ENCODE peak calls at places on chromosomes 7 and 10, in six cellular contexts. P is lung, U is tibial nerve, G is left ventricle myocardium inferior, L is MM.1S, Y is cardiac muscle cell. F is an unnamed sample.

GRCh38 chr10:131736321-131736980 is 164.4 kb upstream of the PPP2R2D start:
- DNase-seq in P (no peak), U (no peak), G (no peak), L (no peak), Y (no peak), F (no peak)

GRCh38 chr10:1291178-1292090 is 235.2 kb downstream of the WDR37 start:
- DNase-seq in P (no peak), U (no peak), G (no peak), L (no peak), Y (no peak), F (no peak)

GRCh38 chr7:134781171-134781570 is 1.7 kb downstream of the CALD1 start:
- DNase-seq in P (no peak), U (no peak), G (no peak), L (no peak), Y (no peak), F (no peak)

GRCh38 chr10:87594864-87595263 is 64.8 kb upstream of the PAPSS2 start:
- DNase-seq in P (no peak), U (no peak), G (no peak), L (no peak), Y (peak; percentile 33), F (no peak)

GRCh38 chr7:16579216-16579615 is 52.6 kb downstream of the LRRC72 start:
- DNase-seq in P (no peak), U (no peak), G (no peak), L (no peak), Y (no peak), F (no peak)

GRCh38 chr10:4057725-4058513 is 272.9 kb upstream of the KLF6 start:
- DNase-seq in P (no peak), U (no peak), G (no peak), L (no peak), Y (peak; percentile 27), F (no peak)

GRCh38 chr7:135678612-135679575 is 16.6 kb downstream of the STMP1 start:
- DNase-seq in P (peak; percentile 68), U (no peak), G (no peak), L (no peak), Y (peak; percentile 58), F (no peak)

GRCh38 chr7:21580073-21580521 is 37.3 kb downstream of the DNAH11 start:
- DNase-seq in P (no peak), U (no peak), G (no peak), L (peak; percentile 29), Y (peak; percentile 42), F (no peak)

GRCh38 chr10:123241391-123242141 is 87.4 kb downstream of the BUB3 start:
- DNase-seq in P (no peak), U (no peak), G (no peak), L (no peak), Y (peak; percentile 6), F (peak; percentile 88)

GRCh38 chr10:54559498-54559897 is 241.5 kb downstream of the PCDH15 start:
- DNase-seq in P (no peak), U (no peak), G (no peak), L (no peak), Y (no peak), F (no peak)

GRCh38 chr10:60757422-60757895 is 20.8 kb upstream of the CDK1 start:
- DNase-seq in P (no peak), U (no peak), G (no peak), L (peak; percentile 29), Y (no peak), F (no peak)

GRCh38 chr7:92647652-92648051 is 57.5 kb upstream of the FAM133B start:
- DNase-seq in P (no peak), U (no peak), G (no peak), L (no peak), Y (no peak), F (no peak)

GRCh38 chr10:58513189-58514101 is 773 bp downstream of the BICC1 start:
- DNase-seq in P (peak; percentile 44), U (peak; percentile 60), G (peak; percentile 71), L (no peak), Y (peak; percentile 92), F (no peak)

GRCh38 chr10:46052057-46052790 is 6.2 kb upstream of the MSMB start:
- DNase-seq in P (no peak), U (no peak), G (no peak), L (no peak), Y (no peak), F (no peak)

GRCh38 chr10:71479831-71480230 is 83.1 kb downstream of the CDH23 start:
- DNase-seq in P (no peak), U (no peak), G (no peak), L (no peak), Y (no peak), F (no peak)

GRCh38 chr10:94361161-94361794 is 1.5 kb downstream of the NOC3L start:
- DNase-seq in P (no peak), U (no peak), G (no peak), L (peak; percentile 38), Y (peak; percentile 25), F (peak; percentile 49)

GRCh38 chr10:114726820-114727271 is 68.8 kb upstream of the ABLIM1 start:
- DNase-seq in P (no peak), U (no peak), G (no peak), L (no peak), Y (no peak), F (no peak)

GRCh38 chr7:108973075-108973474 is 403.4 kb downstream of the DNAJB9 start:
- DNase-seq in P (no peak), U (no peak), G (no peak), L (no peak), Y (peak; percentile 1), F (no peak)

GRCh38 chr10:57874810-57875209 is 392.9 kb downstream of the IPMK start:
- DNase-seq in P (no peak), U (no peak), G (no peak), L (peak; percentile 98), Y (no peak), F (no peak)

GRCh38 chr7:156950381-156950858 is 908 bp downstream of the NOM1 start:
- DNase-seq in P (no peak), U (no peak), G (no peak), L (no peak), Y (no peak), F (no peak)

GRCh38 chr10:99235872-99236626 is 397 bp upstream of the HPSE2 start:
- DNase-seq in P (no peak), U (no peak), G (no peak), L (no peak), Y (peak; percentile 34), F (no peak)

GRCh38 chr7:388023-388355 is 98.0 kb downstream of the FOXL3 start:
- DNase-seq in P (no peak), U (no peak), G (no peak), L (no peak), Y (no peak), F (no peak)
- H3K4me3 ChIP-seq in P (no peak overlapping the region), U (no peak overlapping the region), G (no peak overlapping the region), L (no peak overlapping the region), Y (no peak overlapping the region), F (no peak overlapping the region)

GRCh38 chr10:14125564-14125963 is 205.2 kb downstream of the FRMD4A start:
- DNase-seq in P (no peak), U (no peak), G (no peak), L (no peak), Y (no peak), F (no peak)
- H3K4me1 ChIP-seq in P (no peaks in the 10 kb centered on the region), U (no peaks in the 10 kb centered on the region), G (no peaks in the 10 kb centered on the region), L (no peaks in the 10 kb centered on the region), Y (no peaks in the 10 kb centered on the region), F (no peaks in the 10 kb centered on the region)

DNA sequence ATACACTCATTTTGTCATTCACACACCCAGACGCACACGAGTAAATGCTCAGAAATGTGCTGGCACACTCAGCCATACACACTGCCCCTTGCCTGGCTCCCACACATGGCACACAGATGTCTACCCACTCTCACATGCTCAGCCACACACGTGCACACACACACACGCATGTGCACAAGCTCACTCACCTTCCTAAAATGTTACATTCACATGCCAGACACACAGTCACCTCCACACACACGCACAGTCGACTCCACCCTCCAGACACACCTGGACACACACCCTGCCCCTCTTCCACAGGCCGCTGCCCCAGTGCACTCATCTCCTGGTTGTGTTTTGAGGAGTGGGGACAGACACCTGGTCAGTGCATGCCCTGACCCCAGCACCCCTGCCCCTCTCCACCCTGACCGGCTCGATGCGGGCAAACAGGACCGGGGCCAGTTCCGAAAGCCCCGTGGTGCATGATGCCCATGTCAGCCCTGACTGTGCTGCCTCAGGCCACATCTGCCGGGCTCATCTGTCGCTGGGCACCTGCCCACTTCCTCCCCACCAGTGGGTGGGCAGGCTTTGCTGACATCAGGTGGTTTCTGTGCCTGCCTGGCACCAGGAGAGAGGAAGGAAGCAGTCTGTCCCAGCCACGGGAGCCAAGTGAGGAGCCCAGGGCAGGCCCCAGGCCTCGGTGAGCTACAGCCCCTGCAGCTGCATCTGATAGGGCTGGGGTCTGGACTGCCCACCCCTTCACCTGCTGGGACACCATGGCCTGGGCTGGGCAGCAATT is 84.9 kb upstream of the ZNF716 start:
- DNase-seq in P (no peak), U (no peak), G (no peak), L (no peak), Y (no peak), F (no peak)
- H3K9me3 ChIP-seq in P (peaks cover 42% of the 10 kb centered on the region), U (no peaks in the 10 kb centered on the region), G (no peaks in the 10 kb centered on the region), L (no peaks in the 10 kb centered on the region), Y (peaks cover 4% of the 10 kb centered on the region), F (no peaks in the 10 kb centered on the region)

GRCh38 chr7:155922507-155922841 is 110.2 kb upstream of the SHH start:
- DNase-seq in P (no peak), U (no peak), G (no peak), L (no peak), Y (no peak), F (no peak)
- H3K4me3 ChIP-seq in P (no peak overlapping the region), U (no peak overlapping the region), G (no peak overlapping the region), L (no peak overlapping the region), Y (no peak overlapping the region), F (no peak overlapping the region)

GRCh38 chr10:124681626-124682552 is 62.3 kb downstream of the FAM53B start:
- DNase-seq in P (no peak), U (no peak), G (peak; percentile 8), L (no peak), Y (no peak), F (no peak)
- H3K4me1 ChIP-seq in P (peaks cover 18% of the 10 kb centered on the region), U (peaks cover 74% of the 10 kb centered on the region), G (peaks cover 100% of the 10 kb centered on the region), L (no peaks in the 10 kb centered on the region), Y (peaks cover 25% of the 10 kb centered on the region), F (peaks cover 96% of the 10 kb centered on the region)

DNA sequence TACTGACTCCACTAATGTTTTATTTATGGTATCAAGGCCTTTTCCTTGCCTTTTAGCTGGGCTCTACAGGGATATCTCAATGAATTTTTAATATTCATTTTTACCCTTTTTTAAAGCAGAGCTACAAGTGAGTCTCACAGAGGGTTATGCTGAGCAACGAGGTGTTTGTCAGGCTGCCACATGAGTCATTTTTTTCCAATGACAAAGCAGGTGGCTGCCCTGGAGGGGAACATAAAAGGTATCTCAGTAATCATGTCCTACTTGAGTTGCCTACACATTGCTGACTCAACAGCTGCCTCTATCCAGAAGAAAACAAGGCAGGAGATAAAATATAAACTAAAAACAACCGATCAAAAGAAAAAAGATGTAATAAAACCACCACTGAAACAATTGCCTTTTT is 1004.9 kb upstream of the POT1 start:
- DNase-seq in P (no peak), U (no peak), G (no peak), L (no peak), Y (no peak), F (no peak)
- H3K9me3 ChIP-seq in P (no peaks in the 10 kb centered on the region), U (no peaks in the 10 kb centered on the region), G (no peaks in the 10 kb centered on the region), L (no peaks in the 10 kb centered on the region), Y (no peaks in the 10 kb centered on the region), F (no peaks in the 10 kb centered on the region)

GRCh38 chr10:37857287-37858211 is at the start of gene ZNF248:
- DNase-seq in P (peak; percentile 94), U (peak; percentile 91), G (peak; percentile 96), L (peak; percentile 97), Y (peak; percentile 98), F (peak; percentile 94)
- H3K4me3 ChIP-seq in P (peak within 1 kb of the TSS; percentile 57), U (peak within 1 kb of the TSS; percentile 78), G (peak within 1 kb of the TSS; percentile 80), L (peak within 1 kb of the TSS; percentile 98), Y (peak within 1 kb of the TSS; percentile 58), F (peak within 1 kb of the TSS; percentile 86)

F was measured in CD4-positive, alpha-beta memory T cell.